ENCODE peak calls at places on chromosomes 11 and 22, in seven cellular contexts. One of them, this sample, is unnamed.

GRCh38 chr22:44450503-44450902 is 47.5 kb downstream of the RTL6 start:
- DNase-seq in activated CD4-positive, alpha-beta T cell treated with anti-CD3 and anti-CD28 coated beads, Interleukin-2, amount 50 U/mL, for 24 hours: no peak
- DNase-seq in HFFc6: no peak
- DNase-seq in COR-L47: no peak
- DNase-seq in HFF-Myc: no peak
- DNase-seq in naive thymus-derived CD8-positive, alpha-beta T cell: no peak
- DNase-seq in hepatocyte: no peak
- DNase-seq in this sample: no peak

GRCh38 chr22:41589260-41589600 is 410 bp downstream of the PMM1 start:
- DNase-seq in activated CD4-positive, alpha-beta T cell treated with anti-CD3 and anti-CD28 coated beads, Interleukin-2, amount 50 U/mL, for 24 hours: no peak
- DNase-seq in COR-L47: no peak
- DNase-seq in hepatocyte: peak; percentile 58
- DNase-seq in HFF-Myc: no peak
- DNase-seq in naive thymus-derived CD8-positive, alpha-beta T cell: no peak
- DNase-seq in HFFc6: no peak
- DNase-seq in this sample: no peak

GRCh38 chr11:122618927-122619326 is 36.6 kb upstream of the UBASH3B start:
- DNase-seq in HFF-Myc: no peak
- DNase-seq in COR-L47: no peak
- DNase-seq in activated CD4-positive, alpha-beta T cell treated with anti-CD3 and anti-CD28 coated beads, Interleukin-2, amount 50 U/mL, for 24 hours: no peak
- DNase-seq in naive thymus-derived CD8-positive, alpha-beta T cell: no peak
- DNase-seq in HFFc6: no peak
- DNase-seq in hepatocyte: no peak
- DNase-seq in this sample: no peak

GRCh38 chr11:59918987-59919589 is 19.1 kb upstream of the OOSP1 start:
- DNase-seq in HFFc6: peak; percentile 67
- DNase-seq in hepatocyte: peak; percentile 44
- DNase-seq in activated CD4-positive, alpha-beta T cell treated with anti-CD3 and anti-CD28 coated beads, Interleukin-2, amount 50 U/mL, for 24 hours: no peak
- DNase-seq in COR-L47: no peak
- DNase-seq in naive thymus-derived CD8-positive, alpha-beta T cell: no peak
- DNase-seq in HFF-Myc: no peak
- DNase-seq in this sample: no peak

GRCh38 chr22:39724857-39725256 is 154.3 kb downstream of the CACNA1I start:
- DNase-seq in HFFc6: no peak
- DNase-seq in activated CD4-positive, alpha-beta T cell treated with anti-CD3 and anti-CD28 coated beads, Interleukin-2, amount 50 U/mL, for 24 hours: no peak
- DNase-seq in hepatocyte: no peak
- DNase-seq in COR-L47: no peak
- DNase-seq in naive thymus-derived CD8-positive, alpha-beta T cell: no peak
- DNase-seq in HFF-Myc: no peak
- DNase-seq in this sample: no peak

GRCh38 chr11:61545341-61545740 is 35.5 kb downstream of the SYT7 start:
- DNase-seq in HFF-Myc: no peak
- DNase-seq in HFFc6: no peak
- DNase-seq in hepatocyte: no peak
- DNase-seq in activated CD4-positive, alpha-beta T cell treated with anti-CD3 and anti-CD28 coated beads, Interleukin-2, amount 50 U/mL, for 24 hours: no peak
- DNase-seq in COR-L47: no peak
- DNase-seq in naive thymus-derived CD8-positive, alpha-beta T cell: no peak
- DNase-seq in this sample: no peak

GRCh38 chr11:66343176-66343575 is 1.7 kb downstream of the BRMS1 start:
- DNase-seq in HFFc6: no peak
- DNase-seq in activated CD4-positive, alpha-beta T cell treated with anti-CD3 and anti-CD28 coated beads, Interleukin-2, amount 50 U/mL, for 24 hours: no peak
- DNase-seq in COR-L47: no peak
- DNase-seq in hepatocyte: no peak
- DNase-seq in naive thymus-derived CD8-positive, alpha-beta T cell: no peak
- DNase-seq in HFF-Myc: no peak
- DNase-seq in this sample: no peak

GRCh38 chr22:23709107-23709506 is 18.3 kb downstream of the RGL4 start:
- DNase-seq in COR-L47: no peak
- DNase-seq in HFFc6: peak; percentile 45
- DNase-seq in hepatocyte: no peak
- DNase-seq in HFF-Myc: peak; percentile 26
- DNase-seq in naive thymus-derived CD8-positive, alpha-beta T cell: no peak
- DNase-seq in activated CD4-positive, alpha-beta T cell treated with anti-CD3 and anti-CD28 coated beads, Interleukin-2, amount 50 U/mL, for 24 hours: no peak
- DNase-seq in this sample: no peak

GRCh38 chr11:1204381-1205101 is 18.3 kb upstream of the MUC5B start:
- DNase-seq in naive thymus-derived CD8-positive, alpha-beta T cell: no peak
- DNase-seq in COR-L47: no peak
- DNase-seq in activated CD4-positive, alpha-beta T cell treated with anti-CD3 and anti-CD28 coated beads, Interleukin-2, amount 50 U/mL, for 24 hours: no peak
- DNase-seq in hepatocyte: no peak
- DNase-seq in HFF-Myc: no peak
- DNase-seq in HFFc6: no peak
- DNase-seq in this sample: no peak

This sample was measured in central memory CD4-positive, alpha-beta T cell.